ENCODE peak calls at places on chromosomes 7 and 10, in four cellular contexts. N is K562, S is HepG2, Y is GM12878. P is an unnamed sample.

GRCh38 chr7:2258661-2259365 is 16.8 kb downstream of the NUDT1 start:
- DNase-seq in S (no peak), Y (peak), N (no peak), P (peak)

GRCh38 chr7:31935115-31935514 is 135.1 kb downstream of the PDE1C start:
- DNase-seq in N (no peak), Y (no peak), S (no peak), P (no peak)

GRCh38 chr10:124612611-124613498 is 131.3 kb downstream of the FAM53B start:
- DNase-seq in S (peak), N (peak), Y (no peak), P (peak)

GRCh38 chr7:148095066-148095465 is 495.5 kb upstream of the C7orf33 start:
- DNase-seq in N (no peak), S (no peak), Y (no peak), P (no peak)

GRCh38 chr10:111926286-111926685 is 257.3 kb downstream of the GPAM start:
- DNase-seq in N (no peak), Y (no peak), S (no peak), P (no peak)

GRCh38 chr7:91351374-91351773 is 87.1 kb downstream of the FZD1 start:
- DNase-seq in N (no peak), S (peak), Y (no peak), P (no peak)

GRCh38 chr10:8133146-8133545 is 78.7 kb downstream of the GATA3 start:
- DNase-seq in N (no peak), Y (peak), S (no peak), P (no peak)

GRCh38 chr10:79250259-79250658 is 97.0 kb upstream of the PPIF start:
- DNase-seq in N (no peak), S (no peak), Y (no peak), P (no peak)

GRCh38 chr10:44974628-44975431 is 3.8 kb downstream of the DEPP1 start:
- DNase-seq in Y (no peak), N (peak), S (peak), P (peak)

GRCh38 chr10:34908472-34908871 is 93.4 kb upstream of the PARD3 start:
- DNase-seq in S (no peak), N (no peak), Y (no peak), P (peak)

GRCh38 chr10:98293550-98294269 is 25.7 kb upstream of the LOXL4 start:
- DNase-seq in S (no peak), Y (no peak), N (no peak), P (no peak)

GRCh38 chr7:37643876-37644275 is 39.7 kb upstream of the GPR141 start:
- DNase-seq in Y (no peak), S (no peak), N (no peak), P (no peak)

GRCh38 chr10:48253970-48254657 is 20.4 kb downstream of the FRMPD2 start:
- DNase-seq in S (no peak), N (no peak), Y (no peak), P (no peak)

GRCh38 chr7:1694981-1695511 is 25.0 kb downstream of the ELFN1 start:
- DNase-seq in N (no peak), S (no peak), Y (no peak), P (peak)

GRCh38 chr7:38189256-38189938 is 11.4 kb downstream of the STARD3NL start:
- DNase-seq in N (no peak), S (no peak), Y (no peak), P (no peak)

GRCh38 chr7:17523813-17524741 is 225.6 kb downstream of the AHR start:
- DNase-seq in Y (no peak), S (peak), N (no peak), P (no peak)

GRCh38 chr7:50199824-50200223 is 104.7 kb upstream of the IKZF1 start:
- DNase-seq in N (no peak), S (no peak), Y (no peak), P (no peak)

GRCh38 chr10:75889051-75889450 is 457.6 kb downstream of the LRMDA start:
- DNase-seq in S (no peak), Y (no peak), N (no peak), P (no peak)

GRCh38 chr10:130756651-130757050 is 554.9 kb downstream of the TCERG1L start:
- DNase-seq in Y (no peak), S (no peak), N (no peak), P (no peak)

GRCh38 chr7:31811650-31812461 is 124.8 kb downstream of the PPP1R17 start:
- DNase-seq in S (no peak), N (no peak), Y (peak), P (no peak)

GRCh38 chr10:11931038-11931437 is 107.9 kb downstream of the PROSER2 start:
- DNase-seq in N (no peak), S (no peak), Y (no peak), P (no peak)

GRCh38 chr10:11934262-11934661 is 108.3 kb downstream of the UPF2 start:
- DNase-seq in S (no peak), Y (no peak), N (no peak), P (no peak)

GRCh38 chr10:11933837-11934236 is 108.8 kb downstream of the UPF2 start:
- DNase-seq in Y (no peak), S (no peak), N (no peak), P (no peak)

GRCh38 chr10:11927746-11928145 is 104.6 kb downstream of the PROSER2 start:
- DNase-seq in N (no peak), Y (no peak), S (no peak), P (no peak)

GRCh38 chr10:11930342-11930978 is 107.3 kb downstream of the PROSER2 start:
- DNase-seq in N (no peak), Y (no peak), S (no peak), P (no peak)
- TF ChIP-seq FOXM1 in N (no peak), Y (no peak), S (no peak), P (no peak)

DNA sequence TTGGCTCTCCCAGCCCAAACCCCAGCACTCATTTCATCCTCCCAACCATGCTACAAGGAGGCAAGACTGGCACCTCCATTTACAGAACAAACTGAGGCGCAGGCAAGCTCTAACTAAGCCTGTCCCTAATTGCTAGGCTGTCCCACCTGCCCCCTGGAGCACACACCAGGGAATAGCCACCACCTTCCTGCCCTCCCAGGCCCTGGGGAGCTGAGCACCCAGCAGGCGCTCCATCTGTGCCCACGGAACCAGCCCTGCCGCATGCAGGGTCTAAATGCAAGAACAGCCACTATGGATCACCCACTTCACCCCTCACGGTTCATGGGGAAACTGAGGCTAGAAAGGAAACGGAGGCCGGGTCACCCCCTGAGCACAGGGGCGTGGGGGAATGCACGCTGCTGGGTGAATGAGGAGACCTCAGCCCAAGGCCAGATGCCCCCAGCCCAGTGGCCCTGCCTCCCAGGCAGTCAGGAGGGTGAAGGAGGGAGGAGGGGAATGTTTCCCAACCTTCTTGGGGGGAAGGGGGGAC is 16.5 kb downstream of the PDGFA start:
- DNase-seq in S (no peak), Y (no peak), N (no peak), P (no peak)
- TF ChIP-seq CTCF in S (no peak), Y (no peak), N (peak), P (no peak)

DNA sequence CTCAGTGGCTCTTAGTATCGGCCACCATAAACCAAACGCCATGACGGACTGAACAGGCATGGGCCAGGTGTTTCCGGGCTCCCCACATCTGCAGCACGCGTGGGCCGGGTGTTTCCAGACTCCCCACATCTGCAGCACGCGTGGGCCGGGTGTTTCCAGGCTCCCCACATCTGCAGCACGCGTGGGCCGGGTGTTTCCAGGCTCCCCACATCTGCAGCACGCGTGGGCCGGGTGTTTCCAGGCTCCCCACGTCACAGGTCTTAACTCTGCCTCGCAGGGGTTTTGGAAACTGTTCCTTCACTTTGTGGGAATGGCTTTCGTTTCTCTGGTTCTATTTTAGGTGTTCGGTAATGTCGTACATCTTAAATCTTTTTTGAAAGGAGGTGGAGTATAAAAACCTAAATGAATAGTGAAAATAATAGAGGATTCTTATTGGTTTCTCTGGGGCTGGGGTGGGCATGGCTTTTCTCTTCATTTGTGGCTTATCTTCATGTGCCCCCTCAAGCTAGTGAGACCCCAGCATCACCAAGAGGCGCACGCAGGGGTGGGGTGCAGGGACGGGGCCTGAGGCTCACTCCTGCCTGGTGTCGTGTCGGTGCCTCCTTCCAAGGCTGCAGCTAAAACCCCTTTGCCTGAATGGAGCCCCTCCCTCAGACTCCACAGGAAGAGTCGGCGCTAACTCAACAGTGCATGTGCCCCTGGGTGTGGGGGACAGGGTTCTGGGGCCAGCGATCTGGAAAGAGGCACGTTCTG is 126.3 kb downstream of the WDR37 start:
- DNase-seq in N (no peak), Y (no peak), S (no peak), P (no peak)
- TF ChIP-seq FOXM1 in N (no peak), Y (no peak), S (no peak), P (no peak)

GRCh38 chr10:42743697-42744096 is 38.9 kb upstream of the BMS1 start:
- DNase-seq in Y (no peak), S (no peak), N (no peak), P (no peak)

GRCh38 chr10:42738669-42739068 is 43.9 kb upstream of the BMS1 start:
- DNase-seq in N (no peak), Y (no peak), S (no peak), P (no peak)

DNA sequence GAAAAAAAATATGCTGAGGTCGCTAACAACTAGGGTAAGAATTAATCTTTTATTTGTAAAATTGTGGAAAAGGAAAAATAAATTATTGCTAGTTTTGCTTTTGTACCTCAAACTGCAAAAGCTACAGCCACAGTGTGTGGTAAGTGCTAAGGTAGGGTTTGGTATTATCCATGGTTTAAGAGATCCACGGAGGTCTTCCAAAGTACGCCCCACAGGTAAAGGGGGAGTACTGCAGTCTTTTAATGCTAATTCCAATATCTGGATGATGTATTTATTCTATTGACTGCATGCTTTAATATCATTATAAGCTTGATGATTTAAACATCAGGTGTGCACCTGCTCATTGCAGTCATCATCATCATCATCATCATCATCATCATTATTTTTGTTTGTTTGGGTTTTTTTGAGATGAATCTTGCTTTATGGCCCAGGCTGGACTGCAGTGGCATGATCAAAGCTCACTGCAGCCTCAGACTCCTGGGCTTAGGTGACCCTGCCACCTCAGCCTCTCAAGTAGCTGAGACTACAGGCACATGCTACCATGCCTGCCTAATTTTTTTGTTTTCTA is 38.4 kb upstream of the BMS1 start:
- DNase-seq in N (no peak), Y (no peak), S (no peak), P (no peak)
- TF ChIP-seq CTCF in N (no peak), Y (no peak), S (no peak), P (peak)

GRCh38 chr10:69789164-69789576 is 12.5 kb upstream of the COL13A1 start:
- DNase-seq in Y (no peak), S (no peak), N (peak), P (peak)

GRCh38 chr10:69791812-69792211 is 9.9 kb upstream of the COL13A1 start:
- DNase-seq in N (no peak), S (no peak), Y (no peak), P (no peak)

GRCh38 chr10:69787681-69788080 is 14.0 kb upstream of the COL13A1 start:
- DNase-seq in N (no peak), S (no peak), Y (no peak), P (no peak)

GRCh38 chr10:69783515-69783914 is 18.2 kb upstream of the COL13A1 start:
- DNase-seq in N (no peak), Y (no peak), S (no peak), P (no peak)

DNA sequence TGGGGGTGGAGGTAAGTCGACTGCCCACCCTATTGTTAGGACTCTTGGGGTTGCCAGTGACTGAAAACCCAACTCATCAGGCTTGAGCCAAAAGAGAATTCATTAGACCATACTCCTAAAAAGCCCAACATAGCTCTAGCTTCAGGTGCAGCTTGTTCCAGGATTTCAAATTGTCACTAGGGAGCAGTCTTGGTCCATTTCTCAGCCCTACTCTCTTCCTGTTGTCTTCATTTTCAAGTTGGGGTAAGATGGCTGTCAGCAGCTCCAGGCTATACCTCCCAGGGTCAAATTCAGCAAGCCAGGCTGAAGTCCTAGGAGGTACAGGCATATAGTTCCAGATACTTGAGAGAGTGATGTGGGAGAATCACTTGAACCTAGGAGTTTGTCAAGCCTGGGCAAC is 14.9 kb upstream of the COL13A1 start:
- DNase-seq in N (peak), Y (no peak), S (no peak), P (no peak)
- TF ChIP-seq FOXM1 in N (no peak), Y (no peak), S (no peak), P (no peak)

GRCh38 chr7:73738612-73739386 is at the start of gene ABHD11:
- DNase-seq in Y (peak), N (peak), S (peak), P (peak)
- TF ChIP-seq CTCF in Y (no peak), N (peak), S (peak), P (no peak)

DNA sequence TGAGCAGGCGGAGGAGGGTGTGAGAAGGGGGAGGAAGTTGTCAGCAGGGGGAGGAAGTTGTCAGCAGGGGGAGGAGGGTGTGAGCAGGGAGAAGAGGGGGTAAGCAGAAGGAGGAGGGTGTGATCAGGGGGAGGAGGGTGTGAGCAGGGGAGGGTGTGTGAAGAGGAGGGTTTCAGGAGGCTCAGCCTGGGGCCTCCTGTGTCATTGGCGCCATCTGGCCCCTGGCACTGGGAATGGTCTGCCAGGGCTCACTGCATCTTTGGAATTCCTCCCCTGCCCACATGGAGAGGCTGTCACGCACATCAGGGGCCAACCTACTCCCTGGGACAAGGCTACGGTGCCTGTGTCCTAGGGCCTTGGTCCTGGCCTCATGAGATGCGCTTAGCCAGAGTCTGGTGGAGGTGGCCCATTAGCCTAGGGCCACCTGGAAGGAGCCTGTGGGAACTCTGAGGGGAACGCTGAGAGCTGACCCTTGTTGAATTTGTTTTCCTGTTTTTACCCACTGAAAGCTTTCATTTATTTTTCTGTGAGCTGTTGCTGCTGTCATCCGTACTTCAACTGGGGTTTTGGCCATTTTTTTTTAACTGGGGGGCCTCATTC is 18.0 kb downstream of the CAMK2B start:
- DNase-seq in N (peak), S (peak), Y (no peak), P (peak)
- TF ChIP-seq FOXM1 in N (no peak), S (no peak), Y (no peak), P (no peak)

GRCh38 chr10:49418328-49418727 is 22.4 kb upstream of the DRGX start:
- DNase-seq in Y (no peak), S (no peak), N (no peak), P (no peak)
- TF ChIP-seq CTCF in Y (peak), S (no peak), N (peak), P (no peak)